ENCODE peak calls at places on chromosomes 7 and 10, in nine cellular contexts. One of them, this sample, is unnamed.

GRCh38 chr7:47573758-47574472 is 8.0 kb downstream of the TNS3 start:
- DNase-seq in left ventricle myocardium inferior: no peak
- DNase-seq in neuronal stem cell: no peak
- DNase-seq in activated naive CD8-positive, alpha-beta T cell treated with anti-CD3 and anti-CD28 coated beads, Interleukin-2, amount 50 U/mL, for 24 hours: no peak
- DNase-seq in SJCRH30: no peak
- DNase-seq in NCI-H460: no peak
- DNase-seq in activated effector memory CD4-positive, alpha-beta T cell treated with Interleukin-2 at 50 U/mL for 16 hours: no peak
- DNase-seq in aorta: no peak
- DNase-seq in kidney tubule cell: peak; percentile 79
- DNase-seq in this sample: no peak

GRCh38 chr7:155362380-155363145 is 64.9 kb downstream of the INSIG1 start:
- DNase-seq in neuronal stem cell: no peak
- DNase-seq in NCI-H460: no peak
- DNase-seq in activated naive CD8-positive, alpha-beta T cell treated with anti-CD3 and anti-CD28 coated beads, Interleukin-2, amount 50 U/mL, for 24 hours: no peak
- DNase-seq in aorta: peak; percentile 37
- DNase-seq in activated effector memory CD4-positive, alpha-beta T cell treated with Interleukin-2 at 50 U/mL for 16 hours: no peak
- DNase-seq in SJCRH30: no peak
- DNase-seq in kidney tubule cell: no peak
- DNase-seq in left ventricle myocardium inferior: no peak
- DNase-seq in this sample: peak; percentile 58

GRCh38 chr7:48255046-48255445 is 83.8 kb downstream of the ABCA13 start:
- DNase-seq in kidney tubule cell: peak; percentile 40
- DNase-seq in NCI-H460: no peak
- DNase-seq in activated effector memory CD4-positive, alpha-beta T cell treated with Interleukin-2 at 50 U/mL for 16 hours: no peak
- DNase-seq in SJCRH30: no peak
- DNase-seq in aorta: no peak
- DNase-seq in left ventricle myocardium inferior: no peak
- DNase-seq in neuronal stem cell: no peak
- DNase-seq in activated naive CD8-positive, alpha-beta T cell treated with anti-CD3 and anti-CD28 coated beads, Interleukin-2, amount 50 U/mL, for 24 hours: no peak
- DNase-seq in this sample: no peak

GRCh38 chr10:6070647-6071046 is 8.5 kb upstream of the IL2RA start:
- DNase-seq in left ventricle myocardium inferior: no peak
- DNase-seq in NCI-H460: no peak
- DNase-seq in aorta: no peak
- DNase-seq in activated effector memory CD4-positive, alpha-beta T cell treated with Interleukin-2 at 50 U/mL for 16 hours: no peak
- DNase-seq in kidney tubule cell: no peak
- DNase-seq in neuronal stem cell: no peak
- DNase-seq in SJCRH30: no peak
- DNase-seq in activated naive CD8-positive, alpha-beta T cell treated with anti-CD3 and anti-CD28 coated beads, Interleukin-2, amount 50 U/mL, for 24 hours: peak; percentile 79
- DNase-seq in this sample: no peak

GRCh38 chr7:144941127-144941526 is 105.3 kb upstream of the TPK1 start:
- DNase-seq in kidney tubule cell: no peak
- DNase-seq in activated effector memory CD4-positive, alpha-beta T cell treated with Interleukin-2 at 50 U/mL for 16 hours: no peak
- DNase-seq in SJCRH30: no peak
- DNase-seq in activated naive CD8-positive, alpha-beta T cell treated with anti-CD3 and anti-CD28 coated beads, Interleukin-2, amount 50 U/mL, for 24 hours: no peak
- DNase-seq in aorta: no peak
- DNase-seq in neuronal stem cell: no peak
- DNase-seq in NCI-H460: no peak
- DNase-seq in left ventricle myocardium inferior: no peak
- DNase-seq in this sample: no peak

GRCh38 chr10:62829622-62830021 is 13.5 kb upstream of the EGR2 start:
- DNase-seq in aorta: no peak
- DNase-seq in activated naive CD8-positive, alpha-beta T cell treated with anti-CD3 and anti-CD28 coated beads, Interleukin-2, amount 50 U/mL, for 24 hours: no peak
- DNase-seq in activated effector memory CD4-positive, alpha-beta T cell treated with Interleukin-2 at 50 U/mL for 16 hours: no peak
- DNase-seq in neuronal stem cell: no peak
- DNase-seq in left ventricle myocardium inferior: no peak
- DNase-seq in kidney tubule cell: no peak
- DNase-seq in NCI-H460: no peak
- DNase-seq in SJCRH30: no peak
- DNase-seq in this sample: no peak

GRCh38 chr10:99536400-99537254 is 3.9 kb downstream of the NKX2-3 start:
- DNase-seq in left ventricle myocardium inferior: no peak
- DNase-seq in activated naive CD8-positive, alpha-beta T cell treated with anti-CD3 and anti-CD28 coated beads, Interleukin-2, amount 50 U/mL, for 24 hours: no peak
- DNase-seq in SJCRH30: no peak
- DNase-seq in NCI-H460: no peak
- DNase-seq in aorta: no peak
- DNase-seq in neuronal stem cell: peak; percentile 81
- DNase-seq in kidney tubule cell: no peak
- DNase-seq in activated effector memory CD4-positive, alpha-beta T cell treated with Interleukin-2 at 50 U/mL for 16 hours: no peak
- DNase-seq in this sample: no peak

GRCh38 chr7:156175003-156175402 is 362.7 kb upstream of the SHH start:
- DNase-seq in NCI-H460: no peak
- DNase-seq in neuronal stem cell: no peak
- DNase-seq in activated effector memory CD4-positive, alpha-beta T cell treated with Interleukin-2 at 50 U/mL for 16 hours: no peak
- DNase-seq in SJCRH30: no peak
- DNase-seq in aorta: no peak
- DNase-seq in kidney tubule cell: no peak
- DNase-seq in left ventricle myocardium inferior: no peak
- DNase-seq in activated naive CD8-positive, alpha-beta T cell treated with anti-CD3 and anti-CD28 coated beads, Interleukin-2, amount 50 U/mL, for 24 hours: no peak
- DNase-seq in this sample: peak; percentile 81

GRCh38 chr7:143493755-143494154 is 16.1 kb downstream of the TAS2R41 start:
- DNase-seq in SJCRH30: no peak
- DNase-seq in NCI-H460: no peak
- DNase-seq in kidney tubule cell: no peak
- DNase-seq in left ventricle myocardium inferior: no peak
- DNase-seq in neuronal stem cell: no peak
- DNase-seq in activated naive CD8-positive, alpha-beta T cell treated with anti-CD3 and anti-CD28 coated beads, Interleukin-2, amount 50 U/mL, for 24 hours: no peak
- DNase-seq in aorta: no peak
- DNase-seq in activated effector memory CD4-positive, alpha-beta T cell treated with Interleukin-2 at 50 U/mL for 16 hours: no peak
- DNase-seq in this sample: no peak

GRCh38 chr7:118214833-118215182 is 9.7 kb upstream of the ANKRD7 start:
- DNase-seq in left ventricle myocardium inferior: no peak
- DNase-seq in neuronal stem cell: no peak
- DNase-seq in activated effector memory CD4-positive, alpha-beta T cell treated with Interleukin-2 at 50 U/mL for 16 hours: no peak
- DNase-seq in SJCRH30: no peak
- DNase-seq in aorta: no peak
- DNase-seq in kidney tubule cell: no peak
- DNase-seq in activated naive CD8-positive, alpha-beta T cell treated with anti-CD3 and anti-CD28 coated beads, Interleukin-2, amount 50 U/mL, for 24 hours: no peak
- DNase-seq in NCI-H460: no peak
- DNase-seq in this sample: no peak

GRCh38 chr10:69644658-69645295 is 14.7 kb downstream of the FAM241B start:
- DNase-seq in kidney tubule cell: peak; percentile 68
- DNase-seq in aorta: peak; percentile 89
- DNase-seq in neuronal stem cell: peak; percentile 63
- DNase-seq in activated effector memory CD4-positive, alpha-beta T cell treated with Interleukin-2 at 50 U/mL for 16 hours: no peak
- DNase-seq in NCI-H460: peak; percentile 53
- DNase-seq in activated naive CD8-positive, alpha-beta T cell treated with anti-CD3 and anti-CD28 coated beads, Interleukin-2, amount 50 U/mL, for 24 hours: peak; percentile 60
- DNase-seq in SJCRH30: peak; percentile 70
- DNase-seq in left ventricle myocardium inferior: peak; percentile 40
- DNase-seq in this sample: peak; percentile 59

GRCh38 chr10:124946945-124947344 is 5.0 kb downstream of the ZRANB1 start:
- DNase-seq in NCI-H460: peak; percentile 6
- DNase-seq in SJCRH30: peak; percentile 59
- DNase-seq in neuronal stem cell: no peak
- DNase-seq in left ventricle myocardium inferior: no peak
- DNase-seq in activated naive CD8-positive, alpha-beta T cell treated with anti-CD3 and anti-CD28 coated beads, Interleukin-2, amount 50 U/mL, for 24 hours: no peak
- DNase-seq in aorta: no peak
- DNase-seq in kidney tubule cell: no peak
- DNase-seq in activated effector memory CD4-positive, alpha-beta T cell treated with Interleukin-2 at 50 U/mL for 16 hours: no peak
- DNase-seq in this sample: no peak

GRCh38 chr10:126422561-126422960 is 34.3 kb upstream of the ADAM12 start:
- DNase-seq in activated effector memory CD4-positive, alpha-beta T cell treated with Interleukin-2 at 50 U/mL for 16 hours: no peak
- DNase-seq in SJCRH30: no peak
- DNase-seq in kidney tubule cell: peak; percentile 18
- DNase-seq in neuronal stem cell: no peak
- DNase-seq in left ventricle myocardium inferior: no peak
- DNase-seq in activated naive CD8-positive, alpha-beta T cell treated with anti-CD3 and anti-CD28 coated beads, Interleukin-2, amount 50 U/mL, for 24 hours: no peak
- DNase-seq in NCI-H460: no peak
- DNase-seq in aorta: no peak
- DNase-seq in this sample: no peak

GRCh38 chr7:151244156-151244870 is 4.2 kb downstream of the SMARCD3 start:
- DNase-seq in SJCRH30: peak; percentile 79
- DNase-seq in aorta: peak; percentile 79
- DNase-seq in left ventricle myocardium inferior: no peak
- DNase-seq in NCI-H460: peak; percentile 47
- DNase-seq in activated naive CD8-positive, alpha-beta T cell treated with anti-CD3 and anti-CD28 coated beads, Interleukin-2, amount 50 U/mL, for 24 hours: peak; percentile 77
- DNase-seq in kidney tubule cell: peak; percentile 45
- DNase-seq in neuronal stem cell: peak; percentile 70
- DNase-seq in activated effector memory CD4-positive, alpha-beta T cell treated with Interleukin-2 at 50 U/mL for 16 hours: peak; percentile 36
- DNase-seq in this sample: no peak

GRCh38 chr10:33509231-33509871 is 174.9 kb upstream of the NRP1 start:
- DNase-seq in left ventricle myocardium inferior: no peak
- DNase-seq in activated effector memory CD4-positive, alpha-beta T cell treated with Interleukin-2 at 50 U/mL for 16 hours: no peak
- DNase-seq in activated naive CD8-positive, alpha-beta T cell treated with anti-CD3 and anti-CD28 coated beads, Interleukin-2, amount 50 U/mL, for 24 hours: peak; percentile 20
- DNase-seq in aorta: peak; percentile 73
- DNase-seq in kidney tubule cell: peak; percentile 92
- DNase-seq in NCI-H460: peak; percentile 30
- DNase-seq in neuronal stem cell: no peak
- DNase-seq in SJCRH30: peak; percentile 28
- DNase-seq in this sample: no peak

GRCh38 chr7:33982425-33982786 is 77.1 kb downstream of the BMPER start:
- DNase-seq in activated effector memory CD4-positive, alpha-beta T cell treated with Interleukin-2 at 50 U/mL for 16 hours: no peak
- DNase-seq in kidney tubule cell: peak; percentile 60
- DNase-seq in left ventricle myocardium inferior: no peak
- DNase-seq in activated naive CD8-positive, alpha-beta T cell treated with anti-CD3 and anti-CD28 coated beads, Interleukin-2, amount 50 U/mL, for 24 hours: no peak
- DNase-seq in NCI-H460: peak; percentile 68
- DNase-seq in neuronal stem cell: no peak
- DNase-seq in aorta: no peak
- DNase-seq in SJCRH30: no peak
- DNase-seq in this sample: no peak

GRCh38 chr10:49662169-49662830 is 17.2 kb upstream of the C10orf53 start:
- DNase-seq in SJCRH30: no peak
- DNase-seq in activated naive CD8-positive, alpha-beta T cell treated with anti-CD3 and anti-CD28 coated beads, Interleukin-2, amount 50 U/mL, for 24 hours: no peak
- DNase-seq in left ventricle myocardium inferior: no peak
- DNase-seq in activated effector memory CD4-positive, alpha-beta T cell treated with Interleukin-2 at 50 U/mL for 16 hours: no peak
- DNase-seq in neuronal stem cell: no peak
- DNase-seq in aorta: no peak
- DNase-seq in NCI-H460: no peak
- DNase-seq in kidney tubule cell: no peak
- DNase-seq in this sample: no peak

GRCh38 chr7:22116451-22117027 is 170.8 kb upstream of the CDCA7L start:
- DNase-seq in activated naive CD8-positive, alpha-beta T cell treated with anti-CD3 and anti-CD28 coated beads, Interleukin-2, amount 50 U/mL, for 24 hours: no peak
- DNase-seq in activated effector memory CD4-positive, alpha-beta T cell treated with Interleukin-2 at 50 U/mL for 16 hours: no peak
- DNase-seq in aorta: no peak
- DNase-seq in neuronal stem cell: no peak
- DNase-seq in SJCRH30: no peak
- DNase-seq in NCI-H460: no peak
- DNase-seq in kidney tubule cell: no peak
- DNase-seq in left ventricle myocardium inferior: no peak
- DNase-seq in this sample: no peak

GRCh38 chr10:80945267-80945880 is 407.7 kb downstream of the SH2D4B start:
- DNase-seq in activated effector memory CD4-positive, alpha-beta T cell treated with Interleukin-2 at 50 U/mL for 16 hours: no peak
- DNase-seq in left ventricle myocardium inferior: no peak
- DNase-seq in NCI-H460: no peak
- DNase-seq in kidney tubule cell: peak; percentile 20
- DNase-seq in activated naive CD8-positive, alpha-beta T cell treated with anti-CD3 and anti-CD28 coated beads, Interleukin-2, amount 50 U/mL, for 24 hours: no peak
- DNase-seq in SJCRH30: peak; percentile 9
- DNase-seq in aorta: no peak
- DNase-seq in neuronal stem cell: peak; percentile 23
- DNase-seq in this sample: no peak

GRCh38 chr10:60948871-60949270 is 4.9 kb upstream of the RHOBTB1 start:
- DNase-seq in neuronal stem cell: no peak
- DNase-seq in kidney tubule cell: peak; percentile 31
- DNase-seq in activated effector memory CD4-positive, alpha-beta T cell treated with Interleukin-2 at 50 U/mL for 16 hours: no peak
- DNase-seq in left ventricle myocardium inferior: no peak
- DNase-seq in aorta: no peak
- DNase-seq in SJCRH30: no peak
- DNase-seq in activated naive CD8-positive, alpha-beta T cell treated with anti-CD3 and anti-CD28 coated beads, Interleukin-2, amount 50 U/mL, for 24 hours: no peak
- DNase-seq in NCI-H460: no peak
- DNase-seq in this sample: no peak

GRCh38 chr10:44978570-44979280 is at the start of gene DEPP1:
- DNase-seq in SJCRH30: peak; percentile 81
- DNase-seq in neuronal stem cell: no peak
- DNase-seq in activated effector memory CD4-positive, alpha-beta T cell treated with Interleukin-2 at 50 U/mL for 16 hours: no peak
- DNase-seq in NCI-H460: peak; percentile 85
- DNase-seq in aorta: peak; percentile 96
- DNase-seq in left ventricle myocardium inferior: peak; percentile 92
- DNase-seq in activated naive CD8-positive, alpha-beta T cell treated with anti-CD3 and anti-CD28 coated beads, Interleukin-2, amount 50 U/mL, for 24 hours: no peak
- DNase-seq in kidney tubule cell: peak; percentile 97
- DNase-seq in this sample: no peak

GRCh38 chr7:127387974-127388373 is 4.5 kb downstream of the ZNF800 start:
- DNase-seq in neuronal stem cell: no peak
- DNase-seq in SJCRH30: no peak
- DNase-seq in kidney tubule cell: no peak
- DNase-seq in left ventricle myocardium inferior: no peak
- DNase-seq in activated effector memory CD4-positive, alpha-beta T cell treated with Interleukin-2 at 50 U/mL for 16 hours: no peak
- DNase-seq in NCI-H460: no peak
- DNase-seq in activated naive CD8-positive, alpha-beta T cell treated with anti-CD3 and anti-CD28 coated beads, Interleukin-2, amount 50 U/mL, for 24 hours: no peak
- DNase-seq in aorta: no peak
- DNase-seq in this sample: no peak

GRCh38 chr7:44288381-44288685 is 37.1 kb downstream of the CAMK2B start:
- DNase-seq in activated naive CD8-positive, alpha-beta T cell treated with anti-CD3 and anti-CD28 coated beads, Interleukin-2, amount 50 U/mL, for 24 hours: no peak
- DNase-seq in kidney tubule cell: no peak
- DNase-seq in aorta: no peak
- DNase-seq in neuronal stem cell: no peak
- DNase-seq in activated effector memory CD4-positive, alpha-beta T cell treated with Interleukin-2 at 50 U/mL for 16 hours: no peak
- DNase-seq in NCI-H460: no peak
- DNase-seq in left ventricle myocardium inferior: no peak
- DNase-seq in SJCRH30: no peak
- DNase-seq in this sample: no peak

GRCh38 chr7:120060283-120060682 is 212.7 kb upstream of the KCND2 start:
- DNase-seq in aorta: no peak
- DNase-seq in NCI-H460: no peak
- DNase-seq in activated naive CD8-positive, alpha-beta T cell treated with anti-CD3 and anti-CD28 coated beads, Interleukin-2, amount 50 U/mL, for 24 hours: no peak
- DNase-seq in kidney tubule cell: no peak
- DNase-seq in SJCRH30: no peak
- DNase-seq in neuronal stem cell: no peak
- DNase-seq in activated effector memory CD4-positive, alpha-beta T cell treated with Interleukin-2 at 50 U/mL for 16 hours: no peak
- DNase-seq in left ventricle myocardium inferior: no peak
- DNase-seq in this sample: no peak

GRCh38 chr7:2109936-2110585 is 122.7 kb downstream of the MAD1L1 start:
- DNase-seq in neuronal stem cell: no peak
- DNase-seq in aorta: no peak
- DNase-seq in NCI-H460: peak; percentile 83
- DNase-seq in left ventricle myocardium inferior: no peak
- DNase-seq in SJCRH30: peak; percentile 23
- DNase-seq in kidney tubule cell: peak; percentile 97
- DNase-seq in activated effector memory CD4-positive, alpha-beta T cell treated with Interleukin-2 at 50 U/mL for 16 hours: no peak
- DNase-seq in activated naive CD8-positive, alpha-beta T cell treated with anti-CD3 and anti-CD28 coated beads, Interleukin-2, amount 50 U/mL, for 24 hours: peak; percentile 72
- DNase-seq in this sample: no peak

GRCh38 chr10:103703941-103704919 is 151.1 kb downstream of the SH3PXD2A start:
- DNase-seq in aorta: no peak
- DNase-seq in neuronal stem cell: no peak
- DNase-seq in activated naive CD8-positive, alpha-beta T cell treated with anti-CD3 and anti-CD28 coated beads, Interleukin-2, amount 50 U/mL, for 24 hours: no peak
- DNase-seq in kidney tubule cell: no peak
- DNase-seq in activated effector memory CD4-positive, alpha-beta T cell treated with Interleukin-2 at 50 U/mL for 16 hours: no peak
- DNase-seq in NCI-H460: no peak
- DNase-seq in SJCRH30: no peak
- DNase-seq in left ventricle myocardium inferior: no peak
- DNase-seq in this sample: no peak

GRCh38 chr10:113284635-113285034 is 268.2 kb upstream of the HABP2 start:
- DNase-seq in SJCRH30: no peak
- DNase-seq in neuronal stem cell: no peak
- DNase-seq in kidney tubule cell: no peak
- DNase-seq in aorta: no peak
- DNase-seq in NCI-H460: no peak
- DNase-seq in activated naive CD8-positive, alpha-beta T cell treated with anti-CD3 and anti-CD28 coated beads, Interleukin-2, amount 50 U/mL, for 24 hours: no peak
- DNase-seq in left ventricle myocardium inferior: no peak
- DNase-seq in activated effector memory CD4-positive, alpha-beta T cell treated with Interleukin-2 at 50 U/mL for 16 hours: no peak
- DNase-seq in this sample: no peak

GRCh38 chr7:115724400-115725056 is 306.0 kb downstream of the TFEC start:
- DNase-seq in left ventricle myocardium inferior: no peak
- DNase-seq in NCI-H460: no peak
- DNase-seq in aorta: no peak
- DNase-seq in SJCRH30: peak; percentile 74
- DNase-seq in activated effector memory CD4-positive, alpha-beta T cell treated with Interleukin-2 at 50 U/mL for 16 hours: no peak
- DNase-seq in activated naive CD8-positive, alpha-beta T cell treated with anti-CD3 and anti-CD28 coated beads, Interleukin-2, amount 50 U/mL, for 24 hours: no peak
- DNase-seq in kidney tubule cell: peak; percentile 16
- DNase-seq in neuronal stem cell: no peak
- DNase-seq in this sample: no peak

GRCh38 chr10:69558559-69558958 is 14.7 kb downstream of the NEUROG3 start:
- DNase-seq in kidney tubule cell: no peak
- DNase-seq in NCI-H460: no peak
- DNase-seq in activated effector memory CD4-positive, alpha-beta T cell treated with Interleukin-2 at 50 U/mL for 16 hours: peak; percentile 21
- DNase-seq in activated naive CD8-positive, alpha-beta T cell treated with anti-CD3 and anti-CD28 coated beads, Interleukin-2, amount 50 U/mL, for 24 hours: no peak
- DNase-seq in left ventricle myocardium inferior: no peak
- DNase-seq in SJCRH30: no peak
- DNase-seq in neuronal stem cell: no peak
- DNase-seq in aorta: no peak
- DNase-seq in this sample: no peak

GRCh38 chr10:126500866-126501265 is 112.6 kb upstream of the ADAM12 start:
- DNase-seq in neuronal stem cell: no peak
- DNase-seq in aorta: no peak
- DNase-seq in NCI-H460: no peak
- DNase-seq in SJCRH30: no peak
- DNase-seq in kidney tubule cell: peak; percentile 59
- DNase-seq in left ventricle myocardium inferior: no peak
- DNase-seq in activated effector memory CD4-positive, alpha-beta T cell treated with Interleukin-2 at 50 U/mL for 16 hours: no peak
- DNase-seq in activated naive CD8-positive, alpha-beta T cell treated with anti-CD3 and anti-CD28 coated beads, Interleukin-2, amount 50 U/mL, for 24 hours: no peak
- DNase-seq in this sample: no peak

GRCh38 chr7:157097569-157097968 is 41.2 kb upstream of the UBE3C start:
- DNase-seq in activated naive CD8-positive, alpha-beta T cell treated with anti-CD3 and anti-CD28 coated beads, Interleukin-2, amount 50 U/mL, for 24 hours: no peak
- DNase-seq in NCI-H460: no peak
- DNase-seq in activated effector memory CD4-positive, alpha-beta T cell treated with Interleukin-2 at 50 U/mL for 16 hours: no peak
- DNase-seq in left ventricle myocardium inferior: no peak
- DNase-seq in neuronal stem cell: no peak
- DNase-seq in SJCRH30: no peak
- DNase-seq in kidney tubule cell: no peak
- DNase-seq in aorta: no peak
- DNase-seq in this sample: no peak

This sample was measured in chondrocyte.